ENCODE peak calls at places on chromosomes 13 and 19, in four cellular contexts. R, E, F and L are unnamed samples.

GRCh38 chr13:66329988-66330429 is 900.1 kb downstream of the PCDH9 start:
- DNase-seq in R (no peak), E (no peak), F (no peak), L (no peak)

GRCh38 chr13:95002968-95003813 is 290.8 kb upstream of the SOX21 start:
- DNase-seq in R (no peak), E (no peak), F (no peak), L (peak; percentile 79)

GRCh38 chr19:45402469-45403070 is 2.3 kb downstream of the PPP1R13L start:
- DNase-seq in R (no peak), E (no peak), F (peak; percentile 37), L (peak; percentile 91)

GRCh38 chr13:23969672-23970071 is 72.4 kb upstream of the C1QTNF9B start:
- DNase-seq in R (no peak), E (no peak), F (peak; percentile 66), L (no peak)

GRCh38 chr19:49573451-49573850 is 6.9 kb downstream of the NOSIP start:
- DNase-seq in R (no peak), E (no peak), F (no peak), L (no peak)

GRCh38 chr13:30181856-30182651 is 125.3 kb downstream of the KATNAL1 start:
- DNase-seq in R (no peak), E (no peak), F (no peak), L (no peak)

GRCh38 chr13:36839981-36840380 is 21.0 kb downstream of the RFXAP start:
- DNase-seq in R (no peak), E (no peak), F (no peak), L (no peak)

GRCh38 chr13:50228527-50228926 is 213.3 kb downstream of the KCNRG start:
- DNase-seq in R (no peak), E (no peak), F (no peak), L (no peak)

GRCh38 chr19:45423033-45423588 is 606 bp downstream of the ERCC1 start:
- DNase-seq in R (no peak), E (no peak), F (no peak), L (no peak)

GRCh38 chr19:30686252-30686762 is 314.1 kb downstream of the ZNF536 start:
- DNase-seq in R (no peak), E (no peak), F (no peak), L (no peak)

GRCh38 chr19:44807652-44808462 is 1.0 kb upstream of the BCAM start:
- DNase-seq in R (peak; percentile 60), E (no peak), F (peak; percentile 65), L (peak; percentile 92)

GRCh38 chr13:98103942-98104880 is 38.7 kb upstream of the FARP1 start:
- DNase-seq in R (peak; percentile 17), E (no peak), F (no peak), L (peak; percentile 38)

GRCh38 chr13:30312859-30313258 is 5.5 kb upstream of the KATNAL1 start:
- DNase-seq in R (no peak), E (no peak), F (no peak), L (no peak)

GRCh38 chr13:110216006-110216402 is 91.0 kb downstream of the COL4A1 start:
- DNase-seq in R (no peak), E (no peak), F (peak; percentile 58), L (no peak)

GRCh38 chr19:55454787-55455243 is 6.6 kb downstream of the ISOC2 start:
- DNase-seq in R (peak; percentile 68), E (no peak), F (peak; percentile 48), L (no peak)

GRCh38 chr19:48043675-48044258 is at the start of gene CABP5:
- DNase-seq in R (no peak), E (no peak), F (no peak), L (no peak)

GRCh38 chr13:110506859-110507566 is 54.5 kb downstream of the RAB20 start:
- DNase-seq in R (peak; percentile 56), E (peak; percentile 81), F (peak; percentile 65), L (peak; percentile 86)

GRCh38 chr19:42548545-42548944 is 20.3 kb upstream of the CEACAM1 start:
- DNase-seq in R (no peak), E (no peak), F (no peak), L (no peak)

GRCh38 chr19:3690551-3691371 is 9.5 kb downstream of the PIP5K1C start:
- DNase-seq in R (no peak), E (peak; percentile 42), F (no peak), L (no peak)

GRCh38 chr19:4654437-4655361 is 15.4 kb downstream of the TNFAIP8L1 start:
- DNase-seq in R (no peak), E (no peak), F (no peak), L (no peak)

GRCh38 chr19:58367698-58368454 is 5.3 kb upstream of the ZNF497 start:
- DNase-seq in R (no peak), E (no peak), F (no peak), L (no peak)

GRCh38 chr13:46321494-46322225 is 65.4 kb downstream of the RUBCNL start:
- DNase-seq in R (peak; percentile 59), E (peak; percentile 66), F (peak; percentile 57), L (no peak)

GRCh38 chr13:78806457-78806856 is 147.5 kb upstream of the OBI1 start:
- DNase-seq in R (peak; percentile 18), E (no peak), F (peak; percentile 5), L (no peak)

GRCh38 chr19:8638078-8638619 is 7.7 kb downstream of the NFILZ start:
- DNase-seq in R (peak; percentile 67), E (peak; percentile 85), F (no peak), L (no peak)

GRCh38 chr19:703651-704446 is 4.9 kb upstream of the PALM start:
- DNase-seq in R (peak; percentile 57), E (peak; percentile 85), F (peak; percentile 55), L (peak; percentile 93)

GRCh38 chr13:21014139-21014665 is 47.2 kb downstream of the LATS2 start:
- DNase-seq in R (no peak), E (no peak), F (no peak), L (no peak)

GRCh38 chr13:86135856-86136255 is 336.6 kb upstream of the SLITRK6 start:
- DNase-seq in R (no peak), E (no peak), F (no peak), L (no peak)

GRCh38 chr13:96020155-96020575 is 33.0 kb downstream of the UGGT2 start:
- DNase-seq in R (peak; percentile 69), E (no peak), F (peak; percentile 68), L (no peak)

GRCh38 chr13:34347784-34348573 is 530.0 kb downstream of the RFC3 start:
- DNase-seq in R (peak; percentile 92), E (no peak), F (peak; percentile 71), L (no peak)

GRCh38 chr19:41083516-41083915 is 4.7 kb upstream of the CYP2A13 start:
- DNase-seq in R (peak; percentile 93), E (no peak), F (no peak), L (no peak)

GRCh38 chr19:3660493-3661219 is 34.1 kb upstream of the CACTIN start:
- DNase-seq in R (no peak), E (no peak), F (no peak), L (no peak)

GRCh38 chr13:94157705-94158218 is 321.7 kb downstream of the DCT start:
- DNase-seq in R (no peak), E (no peak), F (no peak), L (no peak)

GRCh38 chr13:83622422-83622784 is 259.9 kb downstream of the SLITRK1 start:
- DNase-seq in R (no peak), E (no peak), F (no peak), L (no peak)

GRCh38 chr13:31898383-31899071 is 133.0 kb upstream of the FRY start:
- DNase-seq in R (no peak), E (no peak), F (no peak), L (no peak)
- H3K4me1 ChIP-seq in R (no peaks in the 10 kb centered on the region), E (peaks cover 2% of the 10 kb centered on the region), F (peaks cover 3% of the 10 kb centered on the region), L (no peaks in the 10 kb centered on the region)

DNA sequence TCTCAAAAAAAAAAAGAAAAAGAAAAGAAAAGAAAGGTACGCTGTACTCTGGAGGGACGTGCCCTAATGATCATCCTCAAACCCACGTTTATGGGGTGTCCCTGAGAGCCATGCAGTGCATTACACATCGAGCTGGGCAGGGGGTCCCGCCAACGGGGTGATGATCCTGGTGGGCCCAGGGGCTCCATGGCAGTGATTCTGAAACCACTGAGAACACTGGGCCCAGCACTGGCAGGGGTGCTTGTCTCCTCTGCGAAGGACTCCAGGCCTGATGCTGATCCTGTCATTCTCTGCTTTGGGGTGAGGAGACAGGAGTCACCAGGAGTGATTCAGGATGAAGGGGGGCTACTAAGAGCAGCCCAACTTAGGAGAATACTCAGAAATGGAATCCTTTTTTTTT is 18.7 kb downstream of the MOB3A start:
- DNase-seq in R (no peak), E (no peak), F (no peak), L (no peak)
- H3K4me1 ChIP-seq in R (no peaks in the 10 kb centered on the region), E (no peaks in the 10 kb centered on the region), F (peaks cover 8% of the 10 kb centered on the region), L (peaks cover 13% of the 10 kb centered on the region)

GRCh38 chr13:26051231-26052135 is at the start of gene SHISA2:
- DNase-seq in R (peak; percentile 52), E (peak; percentile 42), F (peak; percentile 73), L (peak; percentile 43)

GRCh38 chr13:26052136-26052736 is 420 bp upstream of the SHISA2 start:
- DNase-seq in R (no peak), E (no peak), F (no peak), L (no peak)

GRCh38 chr13:26053418-26053980 is 1.7 kb upstream of the SHISA2 start:
- DNase-seq in R (no peak), E (no peak), F (no peak), L (no peak)

GRCh38 chr13:26048745-26049144 is 3.1 kb downstream of the SHISA2 start:
- DNase-seq in R (no peak), E (no peak), F (no peak), L (no peak)

DNA sequence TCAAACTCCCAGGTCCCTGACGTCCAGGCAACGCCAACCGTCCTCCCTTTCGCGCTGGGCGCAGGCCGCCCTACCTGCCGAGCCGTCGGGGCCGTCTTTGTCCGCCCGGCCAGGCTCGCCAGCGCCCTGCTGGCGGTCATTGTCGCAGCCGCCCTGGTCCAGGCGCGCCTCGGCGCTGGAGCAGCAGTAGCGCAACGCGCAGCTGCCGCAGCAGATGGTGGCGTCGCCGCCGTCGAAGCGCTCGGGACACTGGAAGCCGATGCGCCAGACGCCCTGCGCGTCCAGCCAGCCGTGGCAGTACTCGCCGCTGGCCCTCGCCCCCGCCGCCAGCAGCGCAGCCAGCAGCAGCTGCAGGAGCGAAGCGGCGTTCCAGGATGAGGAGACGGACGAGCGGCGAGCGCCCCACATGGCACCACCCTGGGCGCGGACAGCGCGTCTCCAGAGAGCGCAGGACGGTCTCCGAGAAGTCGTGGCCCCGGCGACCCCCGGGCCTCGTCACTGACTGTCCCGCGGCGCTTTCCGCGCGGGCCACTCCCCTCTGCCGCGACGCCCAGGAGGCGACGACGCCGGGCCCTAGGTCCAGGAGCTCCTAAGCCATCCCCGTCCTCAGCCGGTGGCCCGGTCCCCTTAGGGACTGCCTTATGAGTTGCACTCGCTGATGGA is 1.1 kb downstream of the SHISA2 start:
- DNase-seq in R (no peak), E (no peak), F (peak; percentile 51), L (peak; percentile 40)
- H3K4me1 ChIP-seq in R (peaks cover 11% of the 10 kb centered on the region), E (no peaks in the 10 kb centered on the region), F (peaks cover 18% of the 10 kb centered on the region), L (peaks cover 29% of the 10 kb centered on the region)

GRCh38 chr19:12782174-12782423 is 6.7 kb upstream of the HOOK2 start:
- DNase-seq in R (no peak), E (no peak), F (no peak), L (no peak)

GRCh38 chr19:12779162-12779993 is 4.0 kb upstream of the HOOK2 start:
- DNase-seq in R (peak; percentile 27), E (peak; percentile 87), F (peak; percentile 93), L (peak; percentile 80)

GRCh38 chr19:12778020-12778904 is 2.9 kb upstream of the HOOK2 start:
- DNase-seq in R (peak; percentile 58), E (peak; percentile 84), F (peak; percentile 94), L (peak; percentile 86)

GRCh38 chr19:12777217-12778019 is 2.1 kb upstream of the HOOK2 start:
- DNase-seq in R (peak; percentile 89), E (peak; percentile 89), F (peak; percentile 86), L (peak; percentile 87)

DNA sequence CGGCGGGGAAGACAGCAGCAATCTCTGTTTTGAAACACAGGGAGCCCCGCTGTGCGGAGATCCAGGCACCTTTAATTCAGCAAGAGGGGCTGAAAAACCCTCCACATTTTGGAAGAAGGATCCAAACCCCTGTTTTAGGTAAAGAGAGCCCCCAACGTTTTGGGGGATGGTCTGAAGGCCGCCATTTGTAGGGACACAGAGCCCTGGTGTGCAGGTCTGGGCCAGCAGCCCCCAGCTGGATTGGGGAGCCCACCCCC is 3.5 kb upstream of the HOOK2 start:
- DNase-seq in R (no peak), E (no peak), F (no peak), L (no peak)
- H3K4me1 ChIP-seq in R (peaks cover 44% of the 10 kb centered on the region), E (no peaks in the 10 kb centered on the region), F (peaks cover 38% of the 10 kb centered on the region), L (peaks cover 56% of the 10 kb centered on the region)